ENCODE peak calls at places on chromosomes 13 and 19, in nine cellular contexts. P is pancreas, Y is heart left ventricle, H is ovary, K is fibroblast of villous mesenchyme, N is neural progenitor cell, J is cardiac muscle cell, W is transverse colon, A is GM23338. I is an unnamed sample.

GRCh38 chr19:5067666-5068065 is 98.8 kb downstream of the KDM4B start:
- DNase-seq in Y (no peak), H (no peak), N (no peak), W (no peak), K (no peak), J (no peak), A (no peak), P (no peak), I (no peak)

GRCh38 chr13:51643114-51643881 is 59.0 kb downstream of the WDFY2 start:
- DNase-seq in P (no peak), A (peak), N (no peak), W (no peak), K (peak), J (peak), Y (no peak), H (no peak), I (no peak)

GRCh38 chr13:60143775-60144174 is 20.0 kb downstream of the DIAPH3 start:
- DNase-seq in W (no peak), J (no peak), Y (no peak), K (peak), H (no peak), A (peak), P (no peak), N (no peak), I (no peak)

GRCh38 chr13:51645154-51645650 is 60.9 kb downstream of the WDFY2 start:
- DNase-seq in J (peak), P (no peak), Y (no peak), A (peak), K (peak), N (no peak), H (peak), W (no peak), I (no peak)

GRCh38 chr19:34309368-34310138 is 55.2 kb downstream of the GARRE1 start:
- DNase-seq in K (no peak), P (no peak), W (no peak), A (no peak), Y (no peak), J (no peak), N (no peak), H (no peak), I (no peak)

GRCh38 chr13:31236211-31236786 is 36.5 kb downstream of the B3GLCT start:
- DNase-seq in W (no peak), P (no peak), H (no peak), A (peak), J (peak), N (peak), K (peak), Y (no peak), I (peak)

GRCh38 chr13:106795847-106796246 is 227.9 kb upstream of the ARGLU1 start:
- DNase-seq in P (no peak), H (no peak), A (peak), N (peak), J (peak), W (no peak), Y (no peak), K (no peak), I (no peak)

GRCh38 chr19:29873024-29873800 is 61.4 kb downstream of the CCNE1 start:
- DNase-seq in N (peak), P (peak), K (peak), W (peak), H (peak), A (peak), Y (no peak), J (peak), I (peak)

GRCh38 chr19:34316741-34317241 is 48.2 kb upstream of the GPI start:
- DNase-seq in W (peak), H (no peak), K (peak), J (no peak), A (no peak), N (no peak), Y (no peak), P (no peak), I (no peak)

GRCh38 chr19:3479177-3479818 is 1.0 kb downstream of the SMIM24 start:
- DNase-seq in H (no peak), A (peak), Y (no peak), J (no peak), W (peak), K (no peak), P (no peak), N (peak), I (peak)

GRCh38 chr13:25752957-25753540 is 298.8 kb downstream of the SHISA2 start:
- DNase-seq in P (no peak), J (peak), A (no peak), Y (peak), W (peak), H (peak), K (peak), N (no peak), I (no peak)

GRCh38 chr13:52348983-52349780 is 56.8 kb downstream of the THSD1 start:
- DNase-seq in N (no peak), A (no peak), Y (no peak), K (peak), W (no peak), H (no peak), J (peak), P (no peak), I (no peak)

GRCh38 chr13:45269204-45269603 is 68.4 kb upstream of the KCTD4 start:
- DNase-seq in P (no peak), J (peak), K (no peak), N (no peak), W (no peak), Y (no peak), H (no peak), A (peak), I (no peak)
- TF ChIP-seq CTCF in P (no peak), J (no peak), K (no peak), N (peak), W (no peak), Y (no peak), H (no peak), A (peak), I (no peak)

GRCh38 chr13:77326905-77327604 is at the start of gene MYCBP2:
- DNase-seq in K (peak), J (peak), Y (peak), W (peak), P (peak), H (peak), A (peak), N (peak), I (peak)

GRCh38 chr13:77329133-77330008 is 2.5 kb upstream of the MYCBP2 start:
- DNase-seq in W (peak), A (peak), Y (peak), K (peak), N (peak), J (peak), H (peak), P (peak), I (peak)

GRCh38 chr13:77331421-77331820 is 4.5 kb upstream of the MYCBP2 start:
- DNase-seq in N (no peak), Y (no peak), K (no peak), W (no peak), A (no peak), P (no peak), H (no peak), J (no peak), I (no peak)

GRCh38 chr13:77328819-77329132 is 1.9 kb upstream of the MYCBP2 start:
- DNase-seq in J (no peak), H (no peak), W (no peak), A (no peak), P (no peak), N (no peak), Y (no peak), K (no peak), I (no peak)

DNA sequence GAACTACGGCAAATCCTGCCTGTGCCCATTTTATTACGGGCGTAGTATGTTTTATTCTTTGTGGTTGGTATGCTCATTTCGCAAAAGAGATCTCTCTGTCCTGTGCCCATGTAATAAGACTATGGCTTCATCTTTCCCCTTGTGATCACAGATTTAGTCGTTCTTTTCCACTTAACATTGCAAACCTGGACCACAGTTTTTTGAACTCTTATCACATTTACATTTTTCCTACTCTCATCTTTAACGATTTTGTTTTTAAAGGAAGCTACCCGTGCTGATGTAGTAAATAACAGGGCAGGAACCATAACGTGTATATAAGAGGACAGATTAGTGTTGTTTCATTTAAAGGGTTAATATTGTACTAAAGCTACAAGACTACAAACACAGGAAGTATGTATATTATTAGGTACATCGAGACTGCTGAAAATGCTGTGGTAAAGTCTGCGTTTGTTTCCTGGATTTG is 3.1 kb upstream of the MYCBP2 start:
- DNase-seq in N (no peak), H (no peak), P (no peak), K (peak), J (peak), A (no peak), W (no peak), Y (no peak), I (no peak)
- H3K4me3 ChIP-seq in N (peak), H (peak), P (peak), K (peak), J (peak), A (peak), W (peak), Y (peak), I (peak)

DNA sequence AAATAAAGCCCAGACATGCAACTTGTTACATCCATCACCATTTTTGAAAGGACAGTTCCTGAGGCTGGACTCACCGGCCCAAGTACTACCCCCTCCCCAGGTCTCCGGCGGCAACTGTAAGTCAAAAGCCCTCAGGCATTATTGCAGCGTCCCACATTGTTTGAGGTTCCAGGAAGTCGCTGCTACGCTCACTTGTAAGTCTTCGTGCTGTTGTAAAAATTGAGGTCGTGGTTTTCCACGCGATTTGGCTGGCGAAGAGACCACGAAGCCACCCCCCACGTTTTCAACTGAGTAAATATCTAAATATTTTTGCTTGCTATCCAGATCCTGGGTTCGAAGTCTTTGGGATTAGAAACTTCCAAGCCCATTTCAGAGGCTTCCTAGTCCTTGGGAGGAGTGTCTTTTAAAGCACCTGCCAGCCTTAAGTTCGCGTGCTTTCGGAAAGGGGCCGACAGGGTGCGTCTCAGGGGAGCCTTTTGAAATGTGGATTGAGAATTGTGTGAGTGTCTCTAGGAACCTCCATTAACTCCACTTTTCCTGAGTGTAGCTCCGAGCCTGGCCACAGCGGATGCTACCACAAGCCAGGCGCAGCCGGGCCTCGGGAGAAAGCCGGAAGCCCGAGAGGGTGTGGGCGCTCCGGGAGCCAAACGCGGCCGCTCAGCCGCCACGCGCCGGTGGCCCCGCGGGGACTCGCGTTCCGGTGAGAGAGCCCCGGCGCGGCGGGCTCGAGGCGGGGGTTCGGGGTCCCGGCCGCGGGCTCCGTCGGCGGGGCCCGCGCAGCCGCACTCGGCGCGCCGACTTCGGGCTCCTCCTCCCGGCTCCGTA is at the start of gene FNDC3A:
- DNase-seq in P (peak), H (peak), J (peak), K (peak), N (peak), Y (peak), A (peak), W (peak), I (peak)
- TF ChIP-seq CTCF in P (no peak), H (no peak), J (peak), K (no peak), N (peak), Y (no peak), A (peak), W (peak), I (no peak)

GRCh38 chr13:112709825-112710783 is 20.3 kb downstream of the ATP11A start:
- DNase-seq in P (no peak), Y (peak), J (no peak), K (no peak), W (peak), A (no peak), N (no peak), H (peak), I (no peak)

GRCh38 chr13:112713517-112714253 is 23.8 kb downstream of the ATP11A start:
- DNase-seq in Y (no peak), P (no peak), K (peak), N (no peak), A (no peak), W (no peak), H (peak), J (peak), I (no peak)

GRCh38 chr13:112710855-112711527 is 21.2 kb downstream of the ATP11A start:
- DNase-seq in H (peak), A (no peak), Y (peak), N (no peak), J (peak), P (no peak), K (no peak), W (peak), I (no peak)

GRCh38 chr13:112712451-112712881 is 22.6 kb downstream of the ATP11A start:
- DNase-seq in N (no peak), K (no peak), W (no peak), J (no peak), Y (peak), H (peak), A (no peak), P (no peak), I (no peak)

GRCh38 chr13:112711528-112712265 is 21.9 kb downstream of the ATP11A start:
- DNase-seq in J (peak), A (peak), H (peak), K (peak), W (peak), P (peak), Y (peak), N (peak), I (peak)
- H3K4me3 ChIP-seq in J (no peak), A (peak), H (no peak), K (peak), W (peak), P (no peak), Y (no peak), N (peak), I (no peak)

GRCh38 chr19:13604902-13605586 is 98.8 kb upstream of the CACNA1A start:
- DNase-seq in K (no peak), P (no peak), J (no peak), N (no peak), A (peak), Y (no peak), W (no peak), H (no peak), I (no peak)
- TF ChIP-seq CTCF in K (no peak), P (no peak), J (no peak), N (no peak), A (no peak), Y (no peak), W (no peak), H (no peak), I (no peak)

GRCh38 chr19:10404888-10405808 is 1.8 kb upstream of the CDC37 start:
- DNase-seq in K (no peak), P (no peak), J (no peak), Y (no peak), A (peak), W (no peak), H (no peak), N (peak), I (no peak)
- H3K4me3 ChIP-seq in K (peak), P (no peak), J (peak), Y (no peak), A (peak), W (peak), H (peak), N (peak), I (peak)

DNA sequence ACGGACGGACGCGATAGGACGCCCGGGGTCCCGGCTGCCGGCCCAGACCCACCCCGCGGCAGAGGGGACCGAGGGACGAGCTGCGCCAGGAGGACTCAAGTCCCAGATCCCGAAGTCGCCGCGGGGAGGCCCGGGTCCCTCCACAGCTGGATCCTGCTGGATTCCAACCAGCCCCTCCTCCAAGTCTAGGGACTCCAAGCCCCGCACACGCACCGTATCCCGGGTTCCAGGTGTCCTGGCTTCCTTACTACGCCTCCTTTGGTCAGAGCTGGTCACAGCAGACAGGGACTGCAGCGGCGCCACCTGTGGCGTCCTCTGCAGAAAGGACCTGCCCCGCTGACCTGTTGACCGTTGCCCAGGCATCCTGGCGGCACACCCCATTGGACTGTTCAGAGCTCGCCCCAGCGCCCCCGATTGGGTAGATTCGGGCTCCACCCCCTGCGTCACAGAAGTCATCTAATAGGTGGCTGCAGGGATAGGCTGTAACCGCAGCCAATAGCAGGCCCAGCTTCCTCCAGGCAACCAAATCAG is 29.0 kb upstream of the ZNF709 start:
- DNase-seq in Y (peak), H (no peak), W (no peak), J (no peak), N (no peak), P (peak), K (no peak), A (peak), I (peak)
- TF ChIP-seq CTCF in Y (peak), H (no peak), W (no peak), J (no peak), N (no peak), P (no peak), K (no peak), A (peak), I (peak)

DNA sequence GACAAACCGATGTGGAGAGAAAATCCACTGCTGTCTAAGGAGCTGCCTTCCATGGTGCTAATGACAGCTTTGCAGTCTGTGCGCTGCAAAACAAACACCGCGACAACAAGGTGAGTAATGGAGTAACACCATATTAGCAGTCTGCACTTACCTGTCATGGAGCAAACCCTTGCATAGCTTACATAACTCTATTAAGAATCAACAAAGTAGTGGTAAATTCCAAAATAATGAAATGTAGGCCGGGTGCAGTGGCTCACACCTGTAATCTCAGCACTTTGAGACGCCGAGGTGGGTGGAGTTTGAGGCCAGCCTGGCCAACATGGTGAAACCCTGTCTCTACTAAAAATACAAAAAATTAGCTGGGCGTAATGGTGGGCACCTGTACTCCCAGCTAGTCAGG is 56.2 kb downstream of the PARP4 start:
- DNase-seq in W (no peak), N (no peak), A (no peak), Y (no peak), J (no peak), P (no peak), H (no peak), K (no peak), I (no peak)
- H3K4me3 ChIP-seq in W (no peak), N (no peak), A (no peak), Y (no peak), J (no peak), P (no peak), H (no peak), K (no peak), I (no peak)

DNA sequence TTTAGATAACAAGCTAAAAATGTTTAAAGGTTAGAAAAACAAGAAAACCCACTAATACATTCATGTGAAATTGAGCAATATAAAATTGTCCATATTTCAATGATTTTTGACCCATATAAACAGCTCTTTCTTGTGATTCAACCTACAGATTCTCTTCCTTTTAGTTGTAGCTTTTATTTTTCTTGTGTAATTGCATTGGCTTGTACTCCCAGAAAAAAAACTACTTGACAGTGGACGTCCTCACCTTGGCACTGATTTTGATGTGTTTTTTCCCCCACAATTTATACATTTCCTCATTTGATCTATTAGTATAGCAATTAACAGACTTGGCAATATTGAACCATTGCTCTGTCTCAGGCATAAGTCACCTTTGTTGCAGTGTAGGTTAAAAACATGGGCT is 4.7 kb downstream of the CCDC194 start:
- DNase-seq in P (no peak), Y (no peak), W (no peak), A (no peak), J (no peak), K (no peak), H (no peak), N (no peak), I (no peak)
- TF ChIP-seq CTCF in P (no peak), Y (no peak), W (no peak), A (no peak), J (no peak), K (no peak), H (no peak), N (no peak), I (no peak)

DNA sequence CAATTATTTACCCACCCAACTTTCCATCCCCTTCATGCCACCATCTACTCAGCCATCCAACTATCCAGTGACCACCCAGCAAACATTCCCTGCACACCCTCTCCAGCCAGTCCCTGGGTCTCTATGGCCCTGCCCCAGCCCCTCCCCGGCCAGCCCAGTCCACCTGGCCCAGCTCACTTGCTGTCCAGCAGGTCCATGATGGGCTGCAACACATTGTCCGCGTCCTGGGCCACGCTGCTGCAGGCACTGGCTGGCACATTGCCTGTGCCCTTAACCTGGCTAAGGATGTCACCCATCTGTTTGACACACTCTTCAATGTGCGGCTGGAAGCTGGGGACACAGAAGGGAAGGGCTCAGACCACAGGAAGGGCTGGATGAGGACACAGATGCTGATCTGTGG is 61.7 kb downstream of the UNC13A start:
- DNase-seq in J (no peak), N (no peak), H (no peak), Y (no peak), P (no peak), W (no peak), K (no peak), A (no peak), I (no peak)
- H3K4me3 ChIP-seq in J (no peak), N (no peak), H (no peak), Y (no peak), P (no peak), W (no peak), K (no peak), A (no peak), I (no peak)

I was measured in BE2C.